ENCODE peak calls at places on chromosomes 11 and 22, in five cellular contexts. F is CD8-positive, alpha-beta memory T cell; T is right lobe of liver; K is LoVo; M is HTR-8/SVneo. S is an unnamed sample.

GRCh38 chr11:40037005-40037404 is 1422.4 kb downstream of the LRRC4C start:
- DNase-seq in M (no peak), K (no peak), F (no peak), T (no peak), S (no peak)

GRCh38 chr11:28666632-28667031 is 558.4 kb downstream of the METTL15 start:
- DNase-seq in F (no peak), M (no peak), K (no peak), T (no peak), S (no peak)

GRCh38 chr11:44939673-44940072 is 11.0 kb downstream of the TP53I11 start:
- DNase-seq in F (no peak), T (no peak), M (no peak), K (no peak), S (no peak)

GRCh38 chr11:114163830-114164401 is 104.4 kb downstream of the ZBTB16 start:
- DNase-seq in K (no peak), T (no peak), F (no peak), M (no peak), S (no peak)

GRCh38 chr11:33867566-33867965 is 24.3 kb downstream of the LMO2 start:
- DNase-seq in F (no peak), K (no peak), T (no peak), M (no peak), S (no peak)

GRCh38 chr22:22045576-22046335 is 63.2 kb upstream of the TOP3B start:
- DNase-seq in F (no peak), K (no peak), M (no peak), T (no peak), S (no peak)

GRCh38 chr11:9815486-9816136 is 151.7 kb downstream of the SWAP70 start:
- DNase-seq in F (no peak), K (no peak), M (peak), T (no peak), S (no peak)

GRCh38 chr11:78048561-78048960 is 15.1 kb upstream of the THRSP start:
- DNase-seq in K (no peak), T (no peak), F (no peak), M (no peak), S (no peak)

GRCh38 chr11:62980133-62980760 is 4.5 kb downstream of the SLC22A6 start:
- DNase-seq in M (no peak), T (no peak), K (no peak), F (no peak), S (no peak)

S was measured in small intestine.